ENCODE peak calls at places on chromosomes 7 and 10, in eight cellular contexts. S, N, M, U, T, O, J and D are unnamed samples.

GRCh38 chr7:119377-120163 is 72.8 kb upstream of the FAM20C start:
- DNase-seq in S (no peak), N (peak), M (peak), U (no peak), T (peak), O (no peak), J (peak), D (no peak)

GRCh38 chr10:48493083-48493871 is 111.6 kb downstream of the ARHGAP22 start:
- DNase-seq in S (peak), N (peak), M (no peak), U (peak), T (peak), O (no peak), J (no peak), D (no peak)

GRCh38 chr10:63593576-63593975 is 72.4 kb downstream of the REEP3 start:
- DNase-seq in S (peak), N (no peak), M (no peak), U (no peak), T (no peak), O (no peak), J (no peak), D (no peak)

GRCh38 chr10:14039968-14040668 is 290.6 kb downstream of the FRMD4A start:
- DNase-seq in S (peak), N (no peak), M (no peak), U (no peak), T (no peak), O (no peak), J (peak), D (no peak)

GRCh38 chr7:32765185-32765584 is 126.4 kb downstream of the KBTBD2 start:
- DNase-seq in S (no peak), N (no peak), M (no peak), U (no peak), T (no peak), O (no peak), J (no peak), D (no peak)

GRCh38 chr7:1388936-1389335 is 70.3 kb downstream of the MICALL2 start:
- DNase-seq in S (no peak), N (no peak), M (no peak), U (no peak), T (no peak), O (no peak), J (no peak), D (no peak)

GRCh38 chr10:5036511-5036910 is 32.9 kb upstream of the AKR1C2 start:
- DNase-seq in S (no peak), N (no peak), M (no peak), U (no peak), T (no peak), O (no peak), J (no peak), D (no peak)

GRCh38 chr10:70579234-70580002 is 23.1 kb downstream of the PRF1 start:
- DNase-seq in S (no peak), N (peak), M (no peak), U (no peak), T (no peak), O (no peak), J (no peak), D (no peak)

GRCh38 chr10:34479520-34480179 is 335.4 kb downstream of the PARD3 start:
- DNase-seq in S (no peak), N (no peak), M (no peak), U (no peak), T (no peak), O (no peak), J (no peak), D (no peak)

GRCh38 chr10:91891285-91892001 is 17.8 kb downstream of the FGFBP3 start:
- DNase-seq in S (peak), N (no peak), M (no peak), U (no peak), T (no peak), O (peak), J (peak), D (no peak)

GRCh38 chr7:90552521-90552920 is 43.6 kb upstream of the CDK14 start:
- DNase-seq in S (peak), N (no peak), M (no peak), U (no peak), T (no peak), O (peak), J (peak), D (no peak)

GRCh38 chr10:118812393-118812740 is 57.6 kb upstream of the CACUL1 start:
- DNase-seq in S (no peak), N (no peak), M (no peak), U (no peak), T (no peak), O (no peak), J (no peak), D (peak)

GRCh38 chr7:29866490-29866930 is 60.2 kb downstream of the WIPF3 start:
- DNase-seq in S (peak), N (no peak), M (peak), U (no peak), T (no peak), O (peak), J (peak), D (peak)

GRCh38 chr7:34759477-34760125 is 101.6 kb downstream of the NPSR1 start:
- DNase-seq in S (peak), N (no peak), M (no peak), U (peak), T (no peak), O (peak), J (peak), D (no peak)

GRCh38 chr7:92678291-92678920 is 88.2 kb upstream of the FAM133B start:
- DNase-seq in S (no peak), N (no peak), M (no peak), U (no peak), T (no peak), O (no peak), J (no peak), D (no peak)

GRCh38 chr7:33418251-33418701 is 288.9 kb downstream of the BBS9 start:
- DNase-seq in S (peak), N (no peak), M (no peak), U (peak), T (no peak), O (no peak), J (peak), D (no peak)

GRCh38 chr7:48411619-48412018 is 240.4 kb downstream of the ABCA13 start:
- DNase-seq in S (no peak), N (no peak), M (no peak), U (no peak), T (no peak), O (no peak), J (no peak), D (no peak)

GRCh38 chr7:70775570-70776156 is 356.3 kb upstream of the GALNT17 start:
- DNase-seq in S (peak), N (no peak), M (no peak), U (no peak), T (no peak), O (peak), J (peak), D (no peak)
- TF ChIP-seq CTCF in S (peak), N (no peak), M (no peak), U (peak), T (peak), O (peak), J (no peak), D (peak)

GRCh38 chr10:24518981-24519597 is 204.6 kb downstream of the ARHGAP21 start:
- DNase-seq in S (peak), N (no peak), M (peak), U (peak), T (no peak), O (peak), J (peak), D (peak)

GRCh38 chr10:24518411-24518810 is 205.3 kb downstream of the ARHGAP21 start:
- DNase-seq in S (no peak), N (no peak), M (no peak), U (no peak), T (no peak), O (peak), J (peak), D (no peak)

GRCh38 chr10:24515481-24515880 is 208.2 kb downstream of the ARHGAP21 start:
- DNase-seq in S (no peak), N (no peak), M (no peak), U (no peak), T (no peak), O (no peak), J (no peak), D (no peak)

DNA sequence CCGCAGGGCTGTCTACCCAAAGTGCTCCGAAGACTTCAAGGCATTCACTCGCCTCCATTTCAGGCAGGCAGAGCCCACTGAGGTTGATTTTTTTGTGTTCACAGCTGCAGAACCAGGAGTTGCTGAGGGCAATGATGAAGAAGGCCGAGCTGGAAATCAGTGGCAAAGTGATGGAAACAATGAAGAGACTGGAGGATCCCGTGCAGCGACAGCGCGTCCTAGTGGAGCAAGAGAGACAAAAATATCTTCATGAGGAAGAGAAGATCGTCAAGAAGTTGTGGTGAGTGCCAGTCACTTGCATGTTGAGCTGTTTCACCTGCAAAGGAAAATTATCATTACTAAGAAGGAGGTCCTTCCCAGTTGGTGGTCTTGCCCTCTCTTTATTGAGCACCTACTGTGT is 210.5 kb downstream of the ARHGAP21 start:
- DNase-seq in S (peak), N (no peak), M (no peak), U (no peak), T (no peak), O (peak), J (peak), D (no peak)
- TF ChIP-seq CTCF in S (peak), N (no peak), M (no peak), U (peak), T (peak), O (peak), J (peak), D (peak)

GRCh38 chr7:97819161-97819560 is 53.0 kb downstream of the ASNS start:
- DNase-seq in S (no peak), N (no peak), M (no peak), U (no peak), T (no peak), O (peak), J (no peak), D (no peak)
- TF ChIP-seq CTCF in S (no peak), N (no peak), M (no peak), U (peak), T (peak), O (peak), J (no peak), D (no peak)

DNA sequence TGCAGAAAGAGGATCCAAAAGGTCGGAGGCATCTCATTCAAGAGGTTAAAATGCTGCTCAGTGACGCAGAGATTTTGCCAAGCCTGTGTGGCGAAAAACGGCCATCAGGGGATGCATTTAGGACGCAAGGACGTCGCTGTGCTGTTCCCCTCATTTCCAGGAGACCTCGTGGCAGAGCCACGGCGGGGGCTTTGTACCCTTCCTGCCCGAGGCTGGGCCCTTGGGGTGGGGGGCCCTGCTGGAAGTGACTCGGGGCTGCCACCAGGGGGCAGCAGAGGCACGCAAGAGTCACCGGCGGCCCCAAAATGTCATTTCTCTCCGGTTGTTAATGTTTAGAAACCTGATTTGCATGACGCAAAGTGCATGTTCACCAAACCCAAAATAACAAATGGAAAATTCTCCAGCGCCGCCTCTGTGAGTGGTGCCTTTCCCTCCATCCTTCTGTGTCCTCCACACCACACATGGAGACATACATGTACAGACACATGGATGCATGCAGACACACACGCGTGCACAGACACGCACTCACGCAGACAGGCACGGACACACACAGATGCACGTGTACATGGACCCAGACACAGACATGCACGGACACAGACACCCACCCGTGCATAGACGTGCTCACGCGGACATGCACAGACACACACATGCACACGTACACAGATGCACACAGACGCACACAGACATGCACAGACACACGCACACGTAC is 51.0 kb upstream of the NKX6-2 start:
- DNase-seq in S (peak), N (no peak), M (no peak), U (peak), T (no peak), O (no peak), J (peak), D (no peak)
- TF ChIP-seq CTCF in S (peak), N (peak), M (peak), U (peak), T (peak), O (peak), J (peak), D (peak)